ENCODE peak calls at places on chromosomes 13 and 19, in eight cellular contexts. P is tibial nerve, N is ovary, F is suprapubic skin, M is SK-N-SH, J is transverse colon, Y is K562, A is HepG2. B is an unnamed sample.
A peak's percentile ranks its signal among the peaks of the same experiment; 100 is the strongest.

GRCh38 chr19:1855828-1856255 is 7.5 kb downstream of the KLF16 start:
- DNase-seq in A (no peak), F (no peak), J (no peak), M (no peak), Y (no peak), P (no peak), N (no peak), B (no peak)

GRCh38 chr13:112657850-112658445 is 31.9 kb upstream of the ATP11A start:
- DNase-seq in M (no peak), F (no peak), J (no peak), A (no peak), Y (no peak), P (no peak), N (no peak), B (no peak)

GRCh38 chr13:26951581-26952177 is 191.1 kb upstream of the GPR12 start:
- DNase-seq in J (peak; percentile 87), N (peak; percentile 36), P (no peak), A (peak; percentile 72), F (peak; percentile 65), Y (no peak), M (no peak), B (peak; percentile 83)

GRCh38 chr19:38433268-38433733 is at the start of gene RYR1:
- DNase-seq in J (peak; percentile 40), N (no peak), F (no peak), Y (peak; percentile 98), M (peak; percentile 90), A (no peak), P (no peak), B (peak; percentile 48)

GRCh38 chr13:21458457-21458815 is 667 bp downstream of the ZDHHC20 start:
- DNase-seq in P (no peak), F (no peak), A (no peak), N (peak; percentile 47), J (peak; percentile 68), M (peak; percentile 65), Y (peak; percentile 20), B (peak; percentile 71)

GRCh38 chr13:92535222-92536006 is 691.2 kb upstream of the GPC6 start:
- DNase-seq in F (no peak), N (no peak), P (no peak), M (no peak), Y (no peak), J (no peak), A (no peak), B (no peak)

GRCh38 chr13:29847501-29847983 is 2.9 kb downstream of the UBL3 start:
- DNase-seq in A (peak; percentile 37), M (peak; percentile 42), Y (no peak), J (peak; percentile 24), P (no peak), N (peak; percentile 25), F (no peak), B (no peak)

GRCh38 chr13:25286308-25286968 is 850 bp downstream of the MTMR6 start:
- DNase-seq in M (peak; percentile 49), Y (no peak), F (no peak), N (no peak), A (peak; percentile 24), P (no peak), J (peak; percentile 44), B (no peak)

GRCh38 chr13:104057851-104058250 is 991.6 kb upstream of the SLC10A2 start:
- DNase-seq in N (no peak), Y (no peak), M (no peak), P (no peak), A (no peak), F (no peak), J (no peak), B (no peak)

GRCh38 chr19:16509141-16510061 is 13.2 kb downstream of the C19orf44 start:
- DNase-seq in F (no peak), P (peak; percentile 71), J (no peak), Y (no peak), A (no peak), N (no peak), M (peak; percentile 1), B (no peak)

GRCh38 chr19:33302974-33303790 is 848 bp upstream of the CEBPA start:
- DNase-seq in M (peak; percentile 88), J (peak; percentile 59), N (peak; percentile 60), Y (no peak), P (no peak), F (no peak), A (no peak), B (peak; percentile 62)

GRCh38 chr19:11530432-11530831 is 1.5 kb upstream of the ECSIT start:
- DNase-seq in A (peak; percentile 95), P (no peak), Y (peak; percentile 80), F (no peak), J (peak; percentile 80), N (peak; percentile 82), M (peak; percentile 89), B (peak; percentile 80)

DNA sequence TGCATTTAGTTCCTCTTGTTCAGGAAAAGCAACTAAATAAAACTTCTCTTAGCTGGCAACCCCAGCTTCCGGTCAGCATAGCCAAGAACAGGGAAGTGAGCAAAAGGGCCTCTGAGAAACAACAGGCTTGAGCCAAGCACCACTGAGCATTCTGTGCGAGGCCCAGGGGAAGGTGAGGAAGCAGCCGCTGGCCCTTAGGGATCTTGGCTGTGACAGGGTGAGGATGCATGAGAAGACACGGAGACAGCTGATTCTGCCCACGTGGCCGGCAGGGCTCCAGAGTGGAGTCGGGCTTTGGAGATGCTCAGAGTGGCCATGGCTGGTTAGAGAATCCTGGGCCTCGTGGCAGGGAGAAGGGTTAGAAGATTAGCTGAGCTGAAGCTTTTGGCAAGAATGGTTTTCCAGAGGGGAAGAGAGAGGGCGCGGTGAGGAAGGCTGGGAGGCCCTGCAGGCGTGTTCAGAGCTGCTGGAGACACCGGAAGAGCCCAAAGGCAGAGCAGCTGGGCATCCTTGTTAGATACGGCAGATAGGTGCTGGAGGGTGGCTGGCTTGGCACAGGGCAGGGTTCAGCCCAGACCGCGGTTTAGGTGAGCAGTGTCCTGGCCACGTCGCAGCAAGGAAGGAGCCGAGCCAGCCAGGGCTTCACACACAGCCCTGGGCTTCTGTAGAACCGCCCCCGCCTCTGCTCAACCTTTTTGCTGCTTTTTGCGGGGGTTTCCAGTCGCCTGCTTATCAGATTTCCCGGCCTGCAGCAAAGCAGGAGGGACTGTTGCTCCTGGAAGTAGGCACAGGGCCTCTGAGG is 17.3 kb downstream of the UPF1 start:
- DNase-seq in N (peak; percentile 66), J (peak; percentile 49), M (peak; percentile 70), A (no peak), F (peak; percentile 74), P (peak; percentile 47), Y (no peak), B (no peak)
- H3K36me3 ChIP-seq in N (no peaks in the 10 kb centered on the region), J (no peaks in the 10 kb centered on the region), M (peaks cover 26% of the 10 kb centered on the region), A (peaks cover 74% of the 10 kb centered on the region), F (peaks cover 42% of the 10 kb centered on the region), P (no peaks in the 10 kb centered on the region), Y (peaks cover 94% of the 10 kb centered on the region), B (peaks cover 71% of the 10 kb centered on the region)

GRCh38 chr13:34085199-34085598 is 267.2 kb downstream of the RFC3 start:
- DNase-seq in M (no peak), A (no peak), Y (no peak), F (no peak), P (no peak), J (no peak), N (no peak), B (no peak)

GRCh38 chr13:34087791-34088190 is 269.8 kb downstream of the RFC3 start:
- DNase-seq in M (no peak), N (no peak), F (no peak), Y (no peak), A (no peak), P (no peak), J (no peak), B (no peak)

GRCh38 chr13:34086281-34086680 is 268.3 kb downstream of the RFC3 start:
- DNase-seq in P (no peak), M (no peak), Y (no peak), A (no peak), N (no peak), J (no peak), F (no peak), B (no peak)
- TF ChIP-seq EP300 in P (no peak), M (no peak), Y (no peak), A (no peak), N (no peak), J (no peak), F (no peak), B (no peak)

GRCh38 chr19:10224337-10224736 is 6.8 kb downstream of the S1PR2 start:
- DNase-seq in F (no peak), A (no peak), P (no peak), N (no peak), Y (no peak), J (no peak), M (no peak), B (no peak)
- H3K36me3 ChIP-seq in F (peaks cover 20% of the 10 kb centered on the region), A (no peaks in the 10 kb centered on the region), P (no peaks in the 10 kb centered on the region), N (no peaks in the 10 kb centered on the region), Y (peaks cover 11% of the 10 kb centered on the region), J (no peaks in the 10 kb centered on the region), M (no peaks in the 10 kb centered on the region), B (peaks cover 17% of the 10 kb centered on the region)

GRCh38 chr13:33642374-33643065 is 175.4 kb upstream of the RFC3 start:
- DNase-seq in F (no peak), A (peak; percentile 99), J (peak; percentile 43), P (peak; percentile 33), M (no peak), N (peak; percentile 51), Y (no peak), B (no peak)
- TF ChIP-seq EP300 in F (no peak), A (peak; percentile 98), J (no peak), P (no peak), M (no peak), N (no peak), Y (no peak), B (no peak)

B was measured in stomach.